ENCODE peak calls at places on chromosomes 2 and 18, in four cellular contexts. I, E, O and G are unnamed samples.
A peak's percentile ranks its signal among the peaks of the same experiment; 100 is the strongest.

GRCh38 chr2:152236191-152236925 is 60.8 kb upstream of the STAM2 start:
- DNase-seq in I (no peak), E (no peak), O (no peak), G (no peak)

GRCh38 chr2:199379251-199379650 is 78.5 kb downstream of the SATB2 start:
- DNase-seq in I (no peak), E (no peak), O (peak; percentile 75), G (no peak)

GRCh38 chr2:75290600-75291140 is 91.3 kb upstream of the TACR1 start:
- DNase-seq in I (no peak), E (no peak), O (peak; percentile 45), G (no peak)

GRCh38 chr2:33307659-33308311 is 168.7 kb upstream of the RASGRP3 start:
- DNase-seq in I (no peak), E (no peak), O (no peak), G (no peak)

GRCh38 chr2:214104219-214104618 is 306.6 kb upstream of the VWC2L start:
- DNase-seq in I (no peak), E (no peak), O (no peak), G (no peak)

GRCh38 chr18:44039826-44040225 is 640.9 kb upstream of the SETBP1 start:
- DNase-seq in I (no peak), E (no peak), O (no peak), G (no peak)

GRCh38 chr18:33937270-33937816 is 287.4 kb downstream of the NOL4 start:
- DNase-seq in I (no peak), E (no peak), O (no peak), G (no peak)

GRCh38 chr2:113910110-113910717 is 20.3 kb downstream of the ACTR3 start:
- DNase-seq in I (peak; percentile 26), E (no peak), O (peak; percentile 19), G (no peak)

GRCh38 chr2:132621131-132621875 is 48.7 kb downstream of the LYPD1 start:
- DNase-seq in I (no peak), E (no peak), O (no peak), G (no peak)

GRCh38 chr2:74856004-74856578 is 22.2 kb downstream of the HK2 start:
- DNase-seq in I (no peak), E (peak; percentile 90), O (no peak), G (no peak)

GRCh38 chr2:104213758-104214157 is 640.2 kb upstream of the POU3F3 start:
- DNase-seq in I (no peak), E (no peak), O (no peak), G (no peak)

GRCh38 chr2:12556762-12557161 is 160.0 kb upstream of the TRIB2 start:
- DNase-seq in I (peak; percentile 47), E (no peak), O (peak; percentile 84), G (peak; percentile 16)

GRCh38 chr18:61544178-61544577 is 210.9 kb downstream of the CDH20 start:
- DNase-seq in I (no peak), E (no peak), O (no peak), G (no peak)

GRCh38 chr2:189836644-189837043 is 52.4 kb downstream of the PMS1 start:
- DNase-seq in I (no peak), E (no peak), O (peak; percentile 91), G (peak; percentile 59)

GRCh38 chr2:127101756-127102463 is 5.0 kb downstream of the BIN1 start:
- DNase-seq in I (no peak), E (no peak), O (no peak), G (no peak)

GRCh38 chr2:33451825-33452224 is 24.6 kb upstream of the RASGRP3 start:
- DNase-seq in I (no peak), E (no peak), O (no peak), G (no peak)

GRCh38 chr2:12928197-12928596 is 211.5 kb downstream of the TRIB2 start:
- DNase-seq in I (peak; percentile 36), E (no peak), O (peak; percentile 81), G (peak; percentile 65)

GRCh38 chr2:8412082-8412481 is 269.8 kb upstream of the ID2 start:
- DNase-seq in I (no peak), E (peak; percentile 91), O (no peak), G (no peak)

GRCh38 chr2:68715353-68716041 is 19.1 kb upstream of the ARHGAP25 start:
- DNase-seq in I (peak; percentile 81), E (peak; percentile 71), O (peak; percentile 38), G (peak; percentile 54)

GRCh38 chr2:201858781-201859180 is 52.4 kb downstream of the CDK15 start:
- DNase-seq in I (peak; percentile 16), E (no peak), O (peak; percentile 57), G (peak; percentile 58)

GRCh38 chr2:88087763-88088162 is 20.1 kb downstream of the SMYD1 start:
- DNase-seq in I (no peak), E (no peak), O (no peak), G (no peak)

GRCh38 chr2:65044097-65044735 is 12.0 kb upstream of the CEP68 start:
- DNase-seq in I (no peak), E (no peak), O (no peak), G (no peak)

GRCh38 chr2:65043001-65043400 is 13.2 kb upstream of the CEP68 start:
- DNase-seq in I (no peak), E (no peak), O (no peak), G (peak; percentile 82)

GRCh38 chr2:65039640-65040039 is 16.6 kb upstream of the CEP68 start:
- DNase-seq in I (no peak), E (no peak), O (no peak), G (no peak)

GRCh38 chr2:65037178-65037577 is 19.0 kb upstream of the CEP68 start:
- DNase-seq in I (no peak), E (no peak), O (no peak), G (no peak)

DNA sequence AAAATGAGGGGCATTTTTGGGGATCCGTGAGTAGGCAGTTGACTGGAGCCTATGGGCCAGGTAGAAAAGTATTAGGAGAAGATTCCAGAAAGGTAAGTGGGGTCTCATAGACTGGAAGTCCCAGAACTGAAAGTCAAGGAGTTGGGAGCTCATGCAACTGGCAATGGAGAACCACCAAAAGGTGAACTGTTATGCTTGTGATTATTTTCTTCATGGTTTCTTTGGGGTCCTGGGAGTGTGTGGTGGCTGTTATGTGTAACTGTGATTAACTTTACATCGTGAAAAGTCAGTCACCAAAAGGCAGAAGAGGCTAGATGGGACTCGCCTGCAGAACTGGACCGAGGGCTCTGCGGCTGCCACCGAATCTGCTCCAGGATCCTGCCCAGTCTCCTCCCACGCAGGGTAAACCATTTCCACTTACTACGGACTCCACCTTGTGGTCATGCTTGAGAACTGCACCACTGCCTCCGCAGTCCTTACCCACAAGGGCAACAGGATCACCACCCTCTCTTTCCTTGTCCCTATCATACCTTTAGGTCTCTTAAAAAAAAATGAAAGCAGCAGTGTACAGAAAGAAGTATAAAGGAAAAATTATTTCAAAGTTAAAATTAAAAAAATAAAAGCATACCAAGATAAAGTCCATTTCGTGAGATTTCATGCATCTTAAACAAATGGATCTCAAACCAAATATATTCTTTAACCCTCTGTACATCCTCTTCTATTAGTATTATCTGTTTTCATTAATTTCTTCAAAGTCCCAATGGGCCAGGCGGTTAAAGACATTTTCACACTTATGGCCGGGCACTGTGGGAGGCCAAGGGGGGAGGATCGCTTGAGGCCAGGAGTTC is 15.6 kb upstream of the CEP68 start:
- DNase-seq in I (peak; percentile 87), E (peak; percentile 83), O (peak; percentile 84), G (peak; percentile 83)
- TF ChIP-seq POLR2A in I (no peak), E (no peak), O (no peak), G (no peak)

GRCh38 chr2:18901255-18901654 is 311.9 kb upstream of the NT5C1B start:
- DNase-seq in I (no peak), E (no peak), O (no peak), G (no peak)

GRCh38 chr2:18900691-18901113 is 311.3 kb upstream of the NT5C1B start:
- DNase-seq in I (no peak), E (no peak), O (no peak), G (no peak)

GRCh38 chr2:18896106-18896505 is 306.7 kb upstream of the NT5C1B start:
- DNase-seq in I (no peak), E (no peak), O (peak; percentile 50), G (no peak)

GRCh38 chr2:18898271-18898670 is 308.9 kb upstream of the NT5C1B start:
- DNase-seq in I (no peak), E (no peak), O (no peak), G (no peak)

DNA sequence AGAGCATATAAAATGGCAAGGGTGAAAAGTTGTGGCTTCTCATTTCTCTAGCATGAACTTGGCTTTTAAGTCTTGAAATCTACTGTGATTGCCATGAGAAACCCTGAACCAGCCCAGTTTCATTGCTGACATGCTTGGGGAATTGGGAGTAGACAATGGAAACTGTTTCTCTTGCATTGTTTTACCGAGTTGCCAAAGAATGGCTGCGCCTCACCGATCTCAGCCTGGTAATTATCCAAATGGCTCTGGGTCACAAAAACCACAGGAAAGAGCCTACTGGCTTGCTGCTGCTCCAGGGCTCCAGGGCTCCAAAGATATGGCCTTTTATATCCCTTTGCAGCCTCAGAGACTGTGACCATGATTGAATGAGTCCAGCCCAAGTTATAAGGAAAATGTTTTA is 310.4 kb upstream of the NT5C1B start:
- DNase-seq in I (no peak), E (no peak), O (no peak), G (no peak)
- H2AFZ ChIP-seq in I (no peak overlapping the region), E (no peak overlapping the region), O (no peak overlapping the region), G (no peak overlapping the region)

GRCh38 chr2:73386894-73387636 is 1.4 kb downstream of the ALMS1 start:
- DNase-seq in I (peak; percentile 12), E (no peak), O (no peak), G (no peak)
- H3K4me3 ChIP-seq in I (peak overlapping the region; percentile 86), E (peak overlapping the region; percentile 100), O (peak overlapping the region; percentile 96), G (peak overlapping the region; percentile 44)

GRCh38 chr18:74290831-74291770 is 662 bp downstream of the CYB5A start:
- DNase-seq in I (no peak), E (peak; percentile 34), O (no peak), G (no peak)
- TF ChIP-seq POLR2A in I (no peak), E (no peak), O (no peak), G (no peak)

GRCh38 chr2:215966274-215966673 is 47.1 kb downstream of the MREG start:
- DNase-seq in I (no peak), E (no peak), O (no peak), G (no peak)

GRCh38 chr2:215965532-215966152 is 47.7 kb downstream of the MREG start:
- DNase-seq in I (peak; percentile 27), E (no peak), O (no peak), G (no peak)

GRCh38 chr2:215960825-215961224 is 52.5 kb downstream of the MREG start:
- DNase-seq in I (no peak), E (no peak), O (no peak), G (no peak)

GRCh38 chr2:215958231-215958630 is 55.1 kb downstream of the MREG start:
- DNase-seq in I (no peak), E (no peak), O (no peak), G (no peak)

GRCh38 chr2:215961981-215962380 is 51.4 kb downstream of the MREG start:
- DNase-seq in I (no peak), E (no peak), O (no peak), G (no peak)
- H2AFZ ChIP-seq in I (no peak overlapping the region), E (no peak overlapping the region), O (no peak overlapping the region), G (no peak overlapping the region)